ENCODE peak calls at places on chromosomes 6 and 20, in eight cellular contexts. One of them, this sample, is unnamed. For H3K4me1 and H3K36me3, the result is how much of the 10 kb centered on the place peaks cover.

GRCh38 chr20:57459897-57460663 is 64.9 kb downstream of the CTCFL start:
- DNase-seq in CD8-positive, alpha-beta memory T cell: no peak
- DNase-seq in thyroid gland: no peak
- DNase-seq in endodermal cell: no peak
- DNase-seq in uterus: no peak
- DNase-seq in aorta: peak
- DNase-seq in mammary epithelial cell: no peak
- DNase-seq in PC-9: no peak
- DNase-seq in this sample: no peak

GRCh38 chr6:90859612-90860011 is 272.7 kb upstream of the MAP3K7 start:
- DNase-seq in CD8-positive, alpha-beta memory T cell: no peak
- DNase-seq in thyroid gland: no peak
- DNase-seq in endodermal cell: no peak
- DNase-seq in uterus: no peak
- DNase-seq in aorta: no peak
- DNase-seq in mammary epithelial cell: no peak
- DNase-seq in PC-9: peak
- DNase-seq in this sample: peak

GRCh38 chr20:60046011-60046413 is 87.8 kb downstream of the CDH26 start:
- DNase-seq in CD8-positive, alpha-beta memory T cell: no peak
- DNase-seq in thyroid gland: no peak
- DNase-seq in endodermal cell: no peak
- DNase-seq in uterus: no peak
- DNase-seq in aorta: no peak
- DNase-seq in mammary epithelial cell: no peak
- DNase-seq in PC-9: no peak
- DNase-seq in this sample: no peak

GRCh38 chr6:44151348-44152108 is 7.1 kb upstream of the CAPN11 start:
- DNase-seq in CD8-positive, alpha-beta memory T cell: peak
- DNase-seq in thyroid gland: peak
- DNase-seq in endodermal cell: peak
- DNase-seq in uterus: peak
- DNase-seq in aorta: peak
- DNase-seq in mammary epithelial cell: peak
- DNase-seq in PC-9: peak
- DNase-seq in this sample: peak

GRCh38 chr6:116215414-116215813 is 38.5 kb downstream of the TSPYL4 start:
- DNase-seq in CD8-positive, alpha-beta memory T cell: no peak
- DNase-seq in thyroid gland: no peak
- DNase-seq in endodermal cell: no peak
- DNase-seq in uterus: no peak
- DNase-seq in aorta: no peak
- DNase-seq in mammary epithelial cell: no peak
- DNase-seq in PC-9: no peak
- DNase-seq in this sample: no peak

GRCh38 chr6:121932071-121933009 is 467.1 kb upstream of the HSF2 start:
- DNase-seq in CD8-positive, alpha-beta memory T cell: no peak
- DNase-seq in thyroid gland: peak
- DNase-seq in endodermal cell: peak
- DNase-seq in uterus: peak
- DNase-seq in aorta: peak
- DNase-seq in mammary epithelial cell: no peak
- DNase-seq in PC-9: peak
- DNase-seq in this sample: no peak

GRCh38 chr6:118669561-118669960 is 18.2 kb upstream of the CEP85L start:
- DNase-seq in CD8-positive, alpha-beta memory T cell: no peak
- DNase-seq in thyroid gland: no peak
- DNase-seq in endodermal cell: no peak
- DNase-seq in uterus: no peak
- DNase-seq in aorta: no peak
- DNase-seq in mammary epithelial cell: no peak
- DNase-seq in PC-9: no peak
- DNase-seq in this sample: no peak

GRCh38 chr6:1286972-1287600 is 24.8 kb upstream of the FOXQ1 start:
- DNase-seq in CD8-positive, alpha-beta memory T cell: no peak
- DNase-seq in thyroid gland: peak
- DNase-seq in endodermal cell: no peak
- DNase-seq in uterus: no peak
- DNase-seq in aorta: no peak
- DNase-seq in mammary epithelial cell: peak
- DNase-seq in PC-9: peak
- DNase-seq in this sample: no peak

GRCh38 chr6:55868910-55869479 is 6.4 kb downstream of the BMP5 start:
- DNase-seq in CD8-positive, alpha-beta memory T cell: no peak
- DNase-seq in thyroid gland: no peak
- DNase-seq in endodermal cell: no peak
- DNase-seq in uterus: no peak
- DNase-seq in aorta: no peak
- DNase-seq in mammary epithelial cell: peak
- DNase-seq in PC-9: peak
- DNase-seq in this sample: no peak

GRCh38 chr6:54617730-54618129 is 228.8 kb upstream of the FAM83B start:
- DNase-seq in CD8-positive, alpha-beta memory T cell: no peak
- DNase-seq in thyroid gland: no peak
- DNase-seq in endodermal cell: no peak
- DNase-seq in uterus: no peak
- DNase-seq in aorta: no peak
- DNase-seq in mammary epithelial cell: no peak
- DNase-seq in PC-9: no peak
- DNase-seq in this sample: no peak

GRCh38 chr20:16916165-16916564 is 168.0 kb downstream of the OTOR start:
- DNase-seq in CD8-positive, alpha-beta memory T cell: no peak
- DNase-seq in thyroid gland: no peak
- DNase-seq in endodermal cell: no peak
- DNase-seq in uterus: no peak
- DNase-seq in aorta: no peak
- DNase-seq in mammary epithelial cell: no peak
- DNase-seq in PC-9: no peak
- DNase-seq in this sample: no peak

GRCh38 chr20:37295001-37295400 is 5.5 kb downstream of the MANBAL start:
- DNase-seq in CD8-positive, alpha-beta memory T cell: no peak
- DNase-seq in thyroid gland: no peak
- DNase-seq in endodermal cell: no peak
- DNase-seq in uterus: peak
- DNase-seq in aorta: no peak
- DNase-seq in mammary epithelial cell: peak
- DNase-seq in PC-9: peak
- DNase-seq in this sample: no peak

GRCh38 chr6:153618371-153619328 is 420.4 kb upstream of the OPRM1 start:
- DNase-seq in CD8-positive, alpha-beta memory T cell: no peak
- DNase-seq in thyroid gland: no peak
- DNase-seq in endodermal cell: no peak
- DNase-seq in uterus: no peak
- DNase-seq in aorta: no peak
- DNase-seq in mammary epithelial cell: no peak
- DNase-seq in PC-9: no peak
- DNase-seq in this sample: no peak

GRCh38 chr20:6908673-6909072 is 141.2 kb downstream of the BMP2 start:
- DNase-seq in CD8-positive, alpha-beta memory T cell: no peak
- DNase-seq in thyroid gland: no peak
- DNase-seq in endodermal cell: peak
- DNase-seq in uterus: no peak
- DNase-seq in aorta: no peak
- DNase-seq in mammary epithelial cell: peak
- DNase-seq in PC-9: no peak
- DNase-seq in this sample: no peak

GRCh38 chr20:23311932-23312331 is 38.7 kb upstream of the NXT1 start:
- DNase-seq in CD8-positive, alpha-beta memory T cell: no peak
- DNase-seq in thyroid gland: no peak
- DNase-seq in endodermal cell: no peak
- DNase-seq in uterus: no peak
- DNase-seq in aorta: no peak
- DNase-seq in mammary epithelial cell: no peak
- DNase-seq in PC-9: no peak
- DNase-seq in this sample: no peak

GRCh38 chr20:33651562-33652048 is 10.5 kb upstream of the C20orf144 start:
- DNase-seq in CD8-positive, alpha-beta memory T cell: no peak
- DNase-seq in thyroid gland: no peak
- DNase-seq in endodermal cell: no peak
- DNase-seq in uterus: no peak
- DNase-seq in aorta: no peak
- DNase-seq in mammary epithelial cell: no peak
- DNase-seq in PC-9: no peak
- DNase-seq in this sample: no peak

GRCh38 chr20:37968726-37969401 is 64.4 kb downstream of the TTI1 start:
- DNase-seq in CD8-positive, alpha-beta memory T cell: no peak
- DNase-seq in thyroid gland: no peak
- DNase-seq in endodermal cell: peak
- DNase-seq in uterus: no peak
- DNase-seq in aorta: no peak
- DNase-seq in mammary epithelial cell: no peak
- DNase-seq in PC-9: no peak
- DNase-seq in this sample: peak

DNA sequence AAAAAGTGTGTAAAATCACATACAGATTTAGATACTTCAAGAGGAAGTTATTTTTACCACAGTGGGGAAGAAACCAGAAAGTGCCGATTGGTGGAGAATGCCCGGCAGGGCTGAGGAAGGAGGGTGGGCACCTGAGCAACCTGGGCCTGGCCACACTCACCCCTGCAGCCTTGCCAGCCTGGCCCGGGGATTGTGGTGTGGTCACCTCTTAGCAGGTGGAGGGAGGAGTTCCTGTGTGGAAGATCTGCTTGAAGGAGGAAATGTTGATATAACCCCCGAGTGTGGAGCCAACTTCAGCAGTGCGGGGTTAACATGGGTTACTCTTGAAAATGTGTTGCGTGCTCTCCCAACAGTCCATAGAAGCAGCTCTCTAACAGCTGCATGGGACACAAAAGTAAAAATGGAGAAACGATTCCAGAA is 14.7 kb downstream of the UST start:
- DNase-seq in CD8-positive, alpha-beta memory T cell: peak
- DNase-seq in thyroid gland: peak
- DNase-seq in endodermal cell: peak
- DNase-seq in uterus: no peak
- DNase-seq in aorta: peak
- DNase-seq in mammary epithelial cell: no peak
- DNase-seq in PC-9: peak
- DNase-seq in this sample: no peak
- H3K4me3 ChIP-seq in CD8-positive, alpha-beta memory T cell: peak
- H3K4me3 ChIP-seq in thyroid gland: no peak
- H3K4me3 ChIP-seq in endodermal cell: no peak
- H3K4me3 ChIP-seq in uterus: peak
- H3K4me3 ChIP-seq in aorta: no peak
- H3K4me3 ChIP-seq in mammary epithelial cell: no peak
- H3K4me3 ChIP-seq in PC-9: no peak
- H3K4me3 ChIP-seq in this sample: no peak

DNA sequence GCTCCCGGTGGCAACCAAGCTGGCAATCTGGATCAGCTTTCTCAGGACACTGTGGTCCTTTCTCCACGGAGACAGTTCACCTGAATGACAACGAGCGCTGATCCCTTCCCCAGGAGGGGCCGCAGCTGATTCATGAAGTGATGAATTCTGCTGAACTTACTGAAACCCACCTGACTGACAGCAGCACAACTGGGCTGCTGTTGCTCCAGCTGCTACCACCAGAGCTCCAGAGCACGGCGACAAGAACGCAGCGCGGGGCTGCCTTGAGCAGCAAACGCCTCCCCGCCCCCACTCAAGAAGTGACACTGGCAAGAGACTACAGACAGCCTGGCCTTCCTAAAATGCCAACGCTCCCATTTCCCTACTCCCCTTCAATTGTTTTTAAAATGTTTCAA is 10.0 kb downstream of the PXDC1 start:
- DNase-seq in CD8-positive, alpha-beta memory T cell: no peak
- DNase-seq in thyroid gland: no peak
- DNase-seq in endodermal cell: no peak
- DNase-seq in uterus: peak
- DNase-seq in aorta: no peak
- DNase-seq in mammary epithelial cell: no peak
- DNase-seq in PC-9: no peak
- DNase-seq in this sample: no peak
- H3K4me1 ChIP-seq in CD8-positive, alpha-beta memory T cell: under half
- H3K4me1 ChIP-seq in thyroid gland: under half
- H3K4me1 ChIP-seq in endodermal cell: under half
- H3K4me1 ChIP-seq in uterus: under half
- H3K4me1 ChIP-seq in aorta: under half
- H3K4me1 ChIP-seq in mammary epithelial cell: under half
- H3K4me1 ChIP-seq in PC-9: under half
- H3K4me1 ChIP-seq in this sample: under half

DNA sequence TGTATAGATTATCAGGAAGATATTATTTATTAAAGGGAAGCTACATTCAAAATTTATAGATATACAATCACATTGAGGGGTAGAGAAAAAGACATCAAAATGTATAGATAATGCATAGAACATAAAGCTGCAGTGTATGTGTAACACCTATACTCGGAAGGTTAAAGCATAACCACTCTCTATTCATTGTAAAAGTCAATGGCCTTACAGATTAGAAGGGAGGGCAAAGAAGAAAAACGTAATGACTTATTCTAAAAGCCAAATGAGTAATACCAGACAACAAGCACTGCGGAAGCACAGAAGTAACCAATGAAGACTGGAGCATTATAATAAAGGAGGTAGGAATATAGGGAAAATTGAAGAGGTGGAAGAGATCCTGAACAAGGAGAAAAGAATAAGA is 11.3 kb downstream of the HBS1L start:
- DNase-seq in CD8-positive, alpha-beta memory T cell: no peak
- DNase-seq in thyroid gland: no peak
- DNase-seq in endodermal cell: no peak
- DNase-seq in uterus: no peak
- DNase-seq in aorta: no peak
- DNase-seq in mammary epithelial cell: no peak
- DNase-seq in PC-9: no peak
- DNase-seq in this sample: no peak
- H3K36me3 ChIP-seq in CD8-positive, alpha-beta memory T cell: under half
- H3K36me3 ChIP-seq in thyroid gland: under half
- H3K36me3 ChIP-seq in endodermal cell: under half
- H3K36me3 ChIP-seq in uterus: under half
- H3K36me3 ChIP-seq in aorta: under half
- H3K36me3 ChIP-seq in mammary epithelial cell: under half
- H3K36me3 ChIP-seq in PC-9: under half
- H3K36me3 ChIP-seq in this sample: under half

GRCh38 chr6:166025149-166025898 is 142.3 kb downstream of the TBXT start:
- DNase-seq in CD8-positive, alpha-beta memory T cell: no peak
- DNase-seq in thyroid gland: peak
- DNase-seq in endodermal cell: no peak
- DNase-seq in uterus: no peak
- DNase-seq in aorta: no peak
- DNase-seq in mammary epithelial cell: no peak
- DNase-seq in PC-9: no peak
- DNase-seq in this sample: peak
- H3K4me3 ChIP-seq in CD8-positive, alpha-beta memory T cell: no peak
- H3K4me3 ChIP-seq in thyroid gland: no peak
- H3K4me3 ChIP-seq in endodermal cell: no peak
- H3K4me3 ChIP-seq in uterus: no peak
- H3K4me3 ChIP-seq in aorta: no peak
- H3K4me3 ChIP-seq in mammary epithelial cell: no peak
- H3K4me3 ChIP-seq in PC-9: no peak
- H3K4me3 ChIP-seq in this sample: no peak

GRCh38 chr6:6420097-6420496 is 99.6 kb upstream of the F13A1 start:
- DNase-seq in CD8-positive, alpha-beta memory T cell: no peak
- DNase-seq in thyroid gland: no peak
- DNase-seq in endodermal cell: no peak
- DNase-seq in uterus: no peak
- DNase-seq in aorta: no peak
- DNase-seq in mammary epithelial cell: no peak
- DNase-seq in PC-9: no peak
- DNase-seq in this sample: no peak

GRCh38 chr6:6414946-6415345 is 94.5 kb upstream of the F13A1 start:
- DNase-seq in CD8-positive, alpha-beta memory T cell: no peak
- DNase-seq in thyroid gland: no peak
- DNase-seq in endodermal cell: no peak
- DNase-seq in uterus: no peak
- DNase-seq in aorta: no peak
- DNase-seq in mammary epithelial cell: peak
- DNase-seq in PC-9: no peak
- DNase-seq in this sample: no peak

GRCh38 chr6:6418421-6418820 is 98.0 kb upstream of the F13A1 start:
- DNase-seq in CD8-positive, alpha-beta memory T cell: no peak
- DNase-seq in thyroid gland: no peak
- DNase-seq in endodermal cell: no peak
- DNase-seq in uterus: no peak
- DNase-seq in aorta: no peak
- DNase-seq in mammary epithelial cell: no peak
- DNase-seq in PC-9: no peak
- DNase-seq in this sample: no peak
- H3K4me1 ChIP-seq in CD8-positive, alpha-beta memory T cell: under half
- H3K4me1 ChIP-seq in thyroid gland: under half
- H3K4me1 ChIP-seq in endodermal cell: under half
- H3K4me1 ChIP-seq in uterus: under half
- H3K4me1 ChIP-seq in aorta: under half
- H3K4me1 ChIP-seq in mammary epithelial cell: under half
- H3K4me1 ChIP-seq in PC-9: under half
- H3K4me1 ChIP-seq in this sample: under half

This sample was measured in BE2C.